ENCODE peak calls at places on chromosome 2, in five cellular contexts. U is foreskin fibroblast, M is aorta, B is brain microvascular endothelial cell, Y is heart right ventricle. S is an unnamed sample.

GRCh38 chr2:223051580-223052375 is at the start of gene KCNE4:
- DNase-seq in B (peak), M (no peak), U (peak), Y (peak), S (no peak)

GRCh38 chr2:143163499-143163898 is 34.3 kb downstream of the ARHGAP15 start:
- DNase-seq in B (no peak), M (no peak), U (no peak), Y (no peak), S (no peak)

GRCh38 chr2:237923507-237924163 is 43.2 kb upstream of the UBE2F start:
- DNase-seq in B (peak), U (peak), Y (peak), M (peak), S (peak)

GRCh38 chr2:73494031-73494430 is 108.4 kb downstream of the ALMS1 start:
- DNase-seq in B (peak), U (peak), Y (no peak), M (no peak), S (no peak)

GRCh38 chr2:18266188-18266587 is 294.3 kb downstream of the RDH14 start:
- DNase-seq in U (no peak), B (no peak), M (no peak), Y (no peak), S (no peak)

GRCh38 chr2:9178110-9178904 is 28.3 kb upstream of the ASAP2 start:
- DNase-seq in U (no peak), Y (no peak), M (no peak), B (peak), S (no peak)

GRCh38 chr2:239377591-239377990 is 23.2 kb downstream of the HDAC4 start:
- DNase-seq in B (no peak), M (peak), U (no peak), Y (no peak), S (no peak)

GRCh38 chr2:195985731-195986130 is 82.9 kb downstream of the DNAH7 start:
- DNase-seq in U (no peak), M (no peak), B (no peak), Y (no peak), S (no peak)

GRCh38 chr2:40228296-40228695 is 223.6 kb downstream of the SLC8A1 start:
- DNase-seq in Y (no peak), M (no peak), U (no peak), B (no peak), S (no peak)

GRCh38 chr2:70132244-70133126 is 45.2 kb downstream of the PCBP1 start:
- DNase-seq in U (peak), Y (peak), M (no peak), B (peak), S (peak)

GRCh38 chr2:68837861-68838341 is 33.3 kb downstream of the BMP10 start:
- DNase-seq in B (no peak), Y (no peak), U (no peak), M (no peak), S (no peak)

GRCh38 chr2:38266382-38267051 is 110.6 kb downstream of the ATL2 start:
- DNase-seq in B (no peak), Y (no peak), M (no peak), U (no peak), S (no peak)

GRCh38 chr2:88692187-88692586 is 714 bp downstream of the RPIA start:
- DNase-seq in Y (peak), U (no peak), M (peak), B (no peak), S (peak)

GRCh38 chr2:119106301-119106897 is 52.2 kb downstream of the C1QL2 start:
- DNase-seq in B (peak), M (no peak), U (peak), Y (peak), S (peak)

GRCh38 chr2:53129851-53130250 is 637.8 kb upstream of the CHAC2 start:
- DNase-seq in U (peak), M (no peak), Y (no peak), B (peak), S (no peak)

GRCh38 chr2:120301289-120301688 is 44.6 kb upstream of the INHBB start:
- DNase-seq in U (no peak), B (no peak), M (no peak), Y (no peak), S (no peak)

GRCh38 chr2:64629875-64630274 is 23.8 kb downstream of the SERTAD2 start:
- DNase-seq in U (no peak), B (no peak), M (no peak), Y (no peak), S (no peak)

GRCh38 chr2:214985619-214986018 is 152.8 kb downstream of the ABCA12 start:
- DNase-seq in Y (no peak), U (no peak), M (no peak), B (no peak), S (no peak)

GRCh38 chr2:9002637-9003365 is 683 bp downstream of the MBOAT2 start:
- DNase-seq in U (no peak), M (peak), Y (peak), B (no peak), S (peak)

GRCh38 chr2:202035941-202036372 is 2.3 kb downstream of the FZD7 start:
- DNase-seq in Y (no peak), M (no peak), U (no peak), B (no peak), S (no peak)

GRCh38 chr2:96158554-96158940 is 13.3 kb upstream of the DUSP2 start:
- DNase-seq in Y (no peak), M (peak), B (no peak), U (no peak), S (peak)

GRCh38 chr2:12116228-12116750 is 369.9 kb downstream of the LPIN1 start:
- DNase-seq in B (no peak), M (no peak), U (no peak), Y (no peak), S (no peak)

GRCh38 chr2:241014764-241015163 is 16.3 kb downstream of the SNED1 start:
- DNase-seq in U (no peak), B (no peak), Y (no peak), M (no peak), S (peak)

GRCh38 chr2:231099918-231100317 is 24.9 kb downstream of the HTR2B start:
- DNase-seq in M (no peak), B (no peak), U (no peak), Y (no peak), S (no peak)

GRCh38 chr2:10915731-10916331 is 4.1 kb downstream of the KCNF1 start:
- DNase-seq in U (no peak), Y (no peak), B (no peak), M (no peak), S (no peak)

GRCh38 chr2:70638561-70638960 is 84.9 kb upstream of the TGFA start:
- DNase-seq in M (no peak), Y (no peak), U (no peak), B (no peak), S (no peak)

GRCh38 chr2:120820885-120821279 is 85.2 kb downstream of the GLI2 start:
- DNase-seq in Y (peak), U (peak), M (peak), B (peak), S (no peak)

GRCh38 chr2:179097131-179097530 is 47.2 kb upstream of the CCDC141 start:
- DNase-seq in B (no peak), Y (no peak), M (no peak), U (no peak), S (no peak)

GRCh38 chr2:157880927-157881326 is 4.8 kb upstream of the ACVR1 start:
- DNase-seq in U (no peak), B (no peak), Y (no peak), M (no peak), S (no peak)

GRCh38 chr2:142076319-142076718 is 54.5 kb downstream of the LRP1B start:
- DNase-seq in U (no peak), Y (no peak), M (no peak), B (no peak), S (no peak)

GRCh38 chr2:105853354-105854088 is 108.8 kb downstream of the NCK2 start:
- DNase-seq in M (no peak), B (no peak), Y (no peak), U (no peak), S (no peak)

S was measured in right lobe of liver.